ENCODE peak calls at places on chromosomes 4 and X, in ten cellular contexts. E is putamen; S is amniotic stem cell; Y is stimulated activated CD4-positive, alpha-beta T cell treated with anti-CD3 and anti-CD28 coated beads, Interleukin-12 subunit alpha, Interleukin-12 subunit beta, amount 100 ng/mL, for 4 hours; M is tibial nerve; B is sciatic nerve; C is COR-L47; A is T-helper 1 cell; G is colonic mucosa; H is activated T-cell treated with anti-CD3 and anti-CD28 coated beads, Interleukin-2, amount 50 U/mL, for 1 hour. T is an unnamed sample.

GRCh38 chr4:120318447-120318846 is 251.8 kb upstream of the MAD2L1 start:
- DNase-seq in E (no peak), S (no peak), Y (no peak), M (no peak), B (no peak), C (no peak), A (no peak), G (no peak), H (no peak), T (no peak)

GRCh38 chr4:147360301-147360700 is 120.6 kb upstream of the EDNRA start:
- DNase-seq in E (peak), S (peak), Y (no peak), M (no peak), B (no peak), C (no peak), A (no peak), G (no peak), H (no peak), T (no peak)

GRCh38 chr4:113684534-113685091 is 76.9 kb downstream of the CAMK2D start:
- DNase-seq in E (peak), S (peak), Y (no peak), M (peak), B (no peak), C (no peak), A (no peak), G (peak), H (no peak), T (peak)

GRCh38 chr4:40194602-40195161 is 2.1 kb upstream of the RHOH start:
- DNase-seq in E (no peak), S (no peak), Y (no peak), M (no peak), B (no peak), C (no peak), A (no peak), G (no peak), H (no peak), T (no peak)

GRCh38 chr4:90889171-90889570 is 762.0 kb downstream of the CCSER1 start:
- DNase-seq in E (peak), S (no peak), Y (no peak), M (no peak), B (no peak), C (no peak), A (no peak), G (no peak), H (no peak), T (no peak)

GRCh38 chrX:96715412-96715940 is 30.8 kb downstream of the DIAPH2 start:
- DNase-seq in E (no peak), S (no peak), Y (no peak), M (no peak), B (no peak), C (no peak), A (no peak), G (no peak), H (no peak), T (no peak)

GRCh38 chr4:3659131-3659530 is 107.1 kb upstream of the ADRA2C start:
- DNase-seq in E (no peak), S (no peak), Y (no peak), M (no peak), B (no peak), C (no peak), A (no peak), G (no peak), H (no peak), T (no peak)

GRCh38 chr4:151806511-151806927 is 45.7 kb upstream of the GATB start:
- DNase-seq in E (no peak), S (peak), Y (no peak), M (no peak), B (no peak), C (no peak), A (no peak), G (no peak), H (no peak), T (no peak)

GRCh38 chrX:72351606-72352338 is 46.1 kb upstream of the CITED1 start:
- DNase-seq in E (no peak), S (no peak), Y (no peak), M (peak), B (peak), C (no peak), A (no peak), G (no peak), H (no peak), T (no peak)

GRCh38 chr4:166065324-166065723 is 192.3 kb downstream of the TLL1 start:
- DNase-seq in E (peak), S (no peak), Y (no peak), M (no peak), B (no peak), C (no peak), A (no peak), G (no peak), H (no peak), T (no peak)

GRCh38 chr4:40721730-40722171 is 28.0 kb upstream of the NSUN7 start:
- DNase-seq in E (no peak), S (no peak), Y (no peak), M (no peak), B (no peak), C (no peak), A (no peak), G (no peak), H (no peak), T (no peak)

GRCh38 chrX:126165721-126166401 is at the start of gene DCAF12L2:
- DNase-seq in E (no peak), S (no peak), Y (no peak), M (no peak), B (no peak), C (no peak), A (no peak), G (no peak), H (no peak), T (peak)

GRCh38 chr4:88737304-88738015 is 39.8 kb upstream of the NAP1L5 start:
- DNase-seq in E (no peak), S (no peak), Y (peak), M (no peak), B (no peak), C (no peak), A (no peak), G (peak), H (peak), T (peak)

GRCh38 chr4:153383131-153383530 is 38.6 kb downstream of the MND1 start:
- DNase-seq in E (no peak), S (no peak), Y (no peak), M (no peak), B (no peak), C (no peak), A (no peak), G (no peak), H (no peak), T (no peak)

GRCh38 chr4:179867300-179867878 is 2375.8 kb upstream of the TENM3 start:
- DNase-seq in E (peak), S (peak), Y (peak), M (peak), B (peak), C (peak), A (no peak), G (peak), H (peak), T (peak)

GRCh38 chrX:46327229-46328081 is 217.8 kb downstream of the ZNF674 start:
- DNase-seq in E (no peak), S (no peak), Y (no peak), M (no peak), B (no peak), C (no peak), A (no peak), G (peak), H (no peak), T (no peak)

GRCh38 chr4:65046496-65047101 is 623.7 kb downstream of the EPHA5 start:
- DNase-seq in E (peak), S (no peak), Y (no peak), M (no peak), B (no peak), C (peak), A (no peak), G (no peak), H (no peak), T (no peak)

GRCh38 chrX:57156397-57157049 is 19.3 kb upstream of the SPIN2A start:
- DNase-seq in E (peak), S (no peak), Y (no peak), M (no peak), B (no peak), C (no peak), A (no peak), G (peak), H (no peak), T (peak)

GRCh38 chrX:20527458-20528099 is 260.9 kb upstream of the RPS6KA3 start:
- DNase-seq in E (no peak), S (peak), Y (no peak), M (peak), B (peak), C (peak), A (no peak), G (no peak), H (no peak), T (peak)

GRCh38 chr4:41301137-41301536 is 44.4 kb downstream of the UCHL1 start:
- DNase-seq in E (no peak), S (no peak), Y (no peak), M (no peak), B (no peak), C (no peak), A (no peak), G (no peak), H (no peak), T (no peak)

GRCh38 chrX:100407147-100407783 is 2.8 kb downstream of the PCDH19 start:
- DNase-seq in E (no peak), S (no peak), Y (no peak), M (no peak), B (no peak), C (no peak), A (no peak), G (no peak), H (no peak), T (no peak)

GRCh38 chr4:12791536-12791935 is 692.6 kb downstream of the RAB28 start:
- DNase-seq in E (no peak), S (no peak), Y (no peak), M (no peak), B (no peak), C (peak), A (no peak), G (no peak), H (no peak), T (peak)

GRCh38 chrX:150365953-150366911 is 3.1 kb downstream of the MAMLD1 start:
- DNase-seq in E (peak), S (peak), Y (peak), M (peak), B (peak), C (no peak), A (no peak), G (peak), H (peak), T (no peak)

T was measured in NCI-H146.